ENCODE peak calls at places on chromosomes 7 and 10, in five cellular contexts. One of them, this sample, is unnamed. For H3K4me1, the result is how much of the 10 kb centered on the place peaks cover.

GRCh38 chr10:94315975-94316464 is 46.7 kb downstream of the NOC3L start:
- DNase-seq in K562: no peak
- DNase-seq in CD8-positive, alpha-beta T cell: no peak
- DNase-seq in gastrocnemius medialis: no peak
- DNase-seq in fibroblast of lung: peak
- DNase-seq in this sample: no peak

GRCh38 chr10:47025540-47026300 is 114.5 kb downstream of the PTPN20 start:
- DNase-seq in K562: no peak
- DNase-seq in CD8-positive, alpha-beta T cell: no peak
- DNase-seq in gastrocnemius medialis: peak
- DNase-seq in fibroblast of lung: peak
- DNase-seq in this sample: peak

GRCh38 chr7:139505563-139505962 is 17.9 kb upstream of the CLEC2L start:
- DNase-seq in K562: peak
- DNase-seq in CD8-positive, alpha-beta T cell: no peak
- DNase-seq in gastrocnemius medialis: no peak
- DNase-seq in fibroblast of lung: no peak
- DNase-seq in this sample: no peak

GRCh38 chr7:44976040-44976745 is 2.6 kb downstream of the MYO1G start:
- DNase-seq in K562: no peak
- DNase-seq in CD8-positive, alpha-beta T cell: no peak
- DNase-seq in gastrocnemius medialis: no peak
- DNase-seq in fibroblast of lung: no peak
- DNase-seq in this sample: no peak

GRCh38 chr7:266851-267840 is 22.8 kb upstream of the FOXL3 start:
- DNase-seq in K562: peak
- DNase-seq in CD8-positive, alpha-beta T cell: no peak
- DNase-seq in gastrocnemius medialis: no peak
- DNase-seq in fibroblast of lung: no peak
- DNase-seq in this sample: peak

GRCh38 chr10:21694646-21695045 is 160.6 kb downstream of the MLLT10 start:
- DNase-seq in K562: no peak
- DNase-seq in CD8-positive, alpha-beta T cell: no peak
- DNase-seq in gastrocnemius medialis: no peak
- DNase-seq in fibroblast of lung: peak
- DNase-seq in this sample: no peak

GRCh38 chr10:43125274-43125845 is 12.9 kb upstream of the CSGALNACT2 start:
- DNase-seq in K562: no peak
- DNase-seq in CD8-positive, alpha-beta T cell: no peak
- DNase-seq in gastrocnemius medialis: no peak
- DNase-seq in fibroblast of lung: no peak
- DNase-seq in this sample: no peak

GRCh38 chr10:16853201-16853600 is 36.0 kb upstream of the RSU1 start:
- DNase-seq in K562: no peak
- DNase-seq in CD8-positive, alpha-beta T cell: no peak
- DNase-seq in gastrocnemius medialis: no peak
- DNase-seq in fibroblast of lung: peak
- DNase-seq in this sample: no peak

GRCh38 chr7:96832107-96832506 is 122.5 kb upstream of the SEM1 start:
- DNase-seq in K562: no peak
- DNase-seq in CD8-positive, alpha-beta T cell: no peak
- DNase-seq in gastrocnemius medialis: no peak
- DNase-seq in fibroblast of lung: no peak
- DNase-seq in this sample: no peak

GRCh38 chr10:97574374-97575100 is 2.0 kb downstream of the ANKRD2 start:
- DNase-seq in K562: no peak
- DNase-seq in CD8-positive, alpha-beta T cell: no peak
- DNase-seq in gastrocnemius medialis: peak
- DNase-seq in fibroblast of lung: peak
- DNase-seq in this sample: peak

GRCh38 chr10:49290131-49290530 is 8.8 kb upstream of the C10orf71 start:
- DNase-seq in K562: no peak
- DNase-seq in CD8-positive, alpha-beta T cell: no peak
- DNase-seq in gastrocnemius medialis: no peak
- DNase-seq in fibroblast of lung: no peak
- DNase-seq in this sample: no peak

GRCh38 chr10:114571316-114571999 is 86.6 kb downstream of the ABLIM1 start:
- DNase-seq in K562: no peak
- DNase-seq in CD8-positive, alpha-beta T cell: no peak
- DNase-seq in gastrocnemius medialis: no peak
- DNase-seq in fibroblast of lung: no peak
- DNase-seq in this sample: no peak

GRCh38 chr10:95788830-95789229 is 32.9 kb downstream of the ENTPD1 start:
- DNase-seq in K562: no peak
- DNase-seq in CD8-positive, alpha-beta T cell: no peak
- DNase-seq in gastrocnemius medialis: no peak
- DNase-seq in fibroblast of lung: peak
- DNase-seq in this sample: no peak

GRCh38 chr7:24865994-24866615 is 108.8 kb upstream of the GSDME start:
- DNase-seq in K562: no peak
- DNase-seq in CD8-positive, alpha-beta T cell: no peak
- DNase-seq in gastrocnemius medialis: no peak
- DNase-seq in fibroblast of lung: no peak
- DNase-seq in this sample: no peak

GRCh38 chr10:28378986-28379585 is 76.2 kb upstream of the MPP7 start:
- DNase-seq in K562: no peak
- DNase-seq in CD8-positive, alpha-beta T cell: no peak
- DNase-seq in gastrocnemius medialis: no peak
- DNase-seq in fibroblast of lung: no peak
- DNase-seq in this sample: no peak

GRCh38 chr10:63156236-63156635 is 23.1 kb downstream of the NRBF2 start:
- DNase-seq in K562: no peak
- DNase-seq in CD8-positive, alpha-beta T cell: no peak
- DNase-seq in gastrocnemius medialis: no peak
- DNase-seq in fibroblast of lung: no peak
- DNase-seq in this sample: no peak

GRCh38 chr7:54904130-54904529 is 114.7 kb upstream of the EGFR start:
- DNase-seq in K562: no peak
- DNase-seq in CD8-positive, alpha-beta T cell: no peak
- DNase-seq in gastrocnemius medialis: peak
- DNase-seq in fibroblast of lung: peak
- DNase-seq in this sample: no peak

GRCh38 chr10:76550806-76551205 is 1086.8 kb downstream of the KCNMA1 start:
- DNase-seq in K562: no peak
- DNase-seq in CD8-positive, alpha-beta T cell: no peak
- DNase-seq in gastrocnemius medialis: no peak
- DNase-seq in fibroblast of lung: peak
- DNase-seq in this sample: no peak

GRCh38 chr7:89775459-89775858 is 378.8 kb upstream of the STEAP1 start:
- DNase-seq in K562: no peak
- DNase-seq in CD8-positive, alpha-beta T cell: no peak
- DNase-seq in gastrocnemius medialis: no peak
- DNase-seq in fibroblast of lung: no peak
- DNase-seq in this sample: no peak

GRCh38 chr7:116173051-116174028 is 37.0 kb upstream of the TES start:
- DNase-seq in K562: peak
- DNase-seq in CD8-positive, alpha-beta T cell: no peak
- DNase-seq in gastrocnemius medialis: no peak
- DNase-seq in fibroblast of lung: peak
- DNase-seq in this sample: no peak

GRCh38 chr10:43653746-43654145 is 5.1 kb upstream of the ZNF32 start:
- DNase-seq in K562: no peak
- DNase-seq in CD8-positive, alpha-beta T cell: no peak
- DNase-seq in gastrocnemius medialis: no peak
- DNase-seq in fibroblast of lung: no peak
- DNase-seq in this sample: no peak

GRCh38 chr10:12221323-12222298 is 25.6 kb downstream of the CDC123 start:
- DNase-seq in K562: peak
- DNase-seq in CD8-positive, alpha-beta T cell: no peak
- DNase-seq in gastrocnemius medialis: no peak
- DNase-seq in fibroblast of lung: no peak
- DNase-seq in this sample: no peak

GRCh38 chr10:10366836-10367235 is 650.8 kb upstream of the CELF2 start:
- DNase-seq in K562: no peak
- DNase-seq in CD8-positive, alpha-beta T cell: no peak
- DNase-seq in gastrocnemius medialis: no peak
- DNase-seq in fibroblast of lung: no peak
- DNase-seq in this sample: no peak

GRCh38 chr10:103789771-103790201 is 65.6 kb downstream of the SH3PXD2A start:
- DNase-seq in K562: no peak
- DNase-seq in CD8-positive, alpha-beta T cell: no peak
- DNase-seq in gastrocnemius medialis: no peak
- DNase-seq in fibroblast of lung: no peak
- DNase-seq in this sample: no peak

GRCh38 chr10:71650397-71650796 is 69.2 kb downstream of the C10orf105 start:
- DNase-seq in K562: no peak
- DNase-seq in CD8-positive, alpha-beta T cell: no peak
- DNase-seq in gastrocnemius medialis: no peak
- DNase-seq in fibroblast of lung: no peak
- DNase-seq in this sample: no peak

GRCh38 chr10:76303682-76304316 is 872.4 kb downstream of the LRMDA start:
- DNase-seq in K562: no peak
- DNase-seq in CD8-positive, alpha-beta T cell: no peak
- DNase-seq in gastrocnemius medialis: peak
- DNase-seq in fibroblast of lung: peak
- DNase-seq in this sample: peak

DNA sequence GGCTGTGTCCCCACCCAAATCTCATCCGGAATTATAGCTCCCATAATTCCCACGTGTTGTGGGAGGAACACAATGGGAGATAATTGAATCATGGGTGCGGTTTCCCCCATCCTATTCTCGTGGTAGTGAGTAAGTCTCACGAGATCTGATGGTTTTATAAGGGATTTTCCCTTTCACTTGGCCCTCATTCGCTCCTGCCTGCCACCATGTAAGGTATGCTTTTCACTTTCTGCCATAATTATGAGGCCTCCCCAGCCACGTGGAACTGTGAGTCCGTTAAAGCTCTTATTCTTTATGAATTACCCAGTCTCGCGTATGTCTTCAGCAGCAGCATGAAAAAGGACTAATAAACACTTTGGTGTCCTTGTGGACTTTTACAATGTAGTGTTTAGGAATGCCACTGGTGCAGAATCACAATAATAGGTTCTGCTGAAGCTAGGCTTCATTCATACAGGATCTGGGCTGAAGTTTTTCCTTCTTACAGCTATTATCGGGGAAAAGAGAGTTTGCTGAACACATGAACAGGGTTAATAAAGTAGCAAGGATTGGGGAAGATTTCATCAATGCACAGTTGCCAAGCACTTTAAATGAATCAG is 74.3 kb downstream of the CPED1 start:
- DNase-seq in K562: no peak
- DNase-seq in CD8-positive, alpha-beta T cell: no peak
- DNase-seq in gastrocnemius medialis: no peak
- DNase-seq in fibroblast of lung: no peak
- DNase-seq in this sample: no peak
- H3K4me1 ChIP-seq in K562: under half
- H3K4me1 ChIP-seq in CD8-positive, alpha-beta T cell: under half
- H3K4me1 ChIP-seq in gastrocnemius medialis: under half
- H3K4me1 ChIP-seq in fibroblast of lung: under half
- H3K4me1 ChIP-seq in this sample: under half

DNA sequence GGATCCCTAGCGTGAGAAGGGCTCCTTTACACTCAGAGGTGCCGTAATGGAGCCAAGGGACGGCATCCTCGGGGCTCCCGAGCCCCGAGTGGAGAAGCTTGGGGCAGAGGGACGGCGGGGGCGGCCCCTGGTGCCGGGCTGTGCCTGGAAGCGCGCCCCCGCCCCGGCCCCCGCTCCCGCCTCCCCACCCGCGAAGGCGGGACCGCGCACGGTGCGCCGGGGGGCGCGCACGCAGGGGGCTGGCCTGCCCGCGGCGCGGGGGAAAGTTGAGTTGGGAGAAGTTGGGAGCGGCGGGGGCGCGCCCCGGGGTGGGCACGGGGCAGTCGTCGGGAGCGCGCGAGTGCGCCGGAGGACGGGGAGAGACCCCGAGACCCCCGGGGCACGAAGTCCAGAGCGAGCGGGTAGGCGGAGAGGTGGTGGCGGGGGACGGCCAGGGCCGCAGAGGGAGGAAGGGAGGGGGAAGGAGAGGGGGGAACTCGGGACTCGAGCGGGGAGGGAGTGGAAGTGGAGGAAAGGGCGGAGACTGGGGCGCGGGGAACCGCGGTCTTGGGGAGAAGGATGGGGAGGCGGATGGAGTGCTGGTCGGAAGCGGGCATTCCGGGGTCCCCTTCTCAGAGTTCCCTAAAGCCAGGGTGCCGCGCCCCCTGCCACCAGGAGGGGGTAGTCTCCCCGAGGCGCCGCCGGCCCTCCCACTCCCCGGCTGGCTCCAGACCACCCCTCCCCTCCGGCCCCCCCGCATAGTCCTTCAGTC is at the start of gene SLC4A2:
- DNase-seq in K562: peak
- DNase-seq in CD8-positive, alpha-beta T cell: peak
- DNase-seq in gastrocnemius medialis: peak
- DNase-seq in fibroblast of lung: peak
- DNase-seq in this sample: peak
- H3K4me1 ChIP-seq in K562: half or more
- H3K4me1 ChIP-seq in CD8-positive, alpha-beta T cell: under half
- H3K4me1 ChIP-seq in gastrocnemius medialis: under half
- H3K4me1 ChIP-seq in fibroblast of lung: under half
- H3K4me1 ChIP-seq in this sample: under half

GRCh38 chr10:60872451-60872850 is 71.5 kb downstream of the RHOBTB1 start:
- DNase-seq in K562: no peak
- DNase-seq in CD8-positive, alpha-beta T cell: no peak
- DNase-seq in gastrocnemius medialis: peak
- DNase-seq in fibroblast of lung: no peak
- DNase-seq in this sample: peak

GRCh38 chr10:60878224-60878623 is 65.8 kb downstream of the RHOBTB1 start:
- DNase-seq in K562: no peak
- DNase-seq in CD8-positive, alpha-beta T cell: no peak
- DNase-seq in gastrocnemius medialis: peak
- DNase-seq in fibroblast of lung: no peak
- DNase-seq in this sample: peak

GRCh38 chr10:60883187-60883586 is 60.8 kb downstream of the RHOBTB1 start:
- DNase-seq in K562: peak
- DNase-seq in CD8-positive, alpha-beta T cell: no peak
- DNase-seq in gastrocnemius medialis: no peak
- DNase-seq in fibroblast of lung: peak
- DNase-seq in this sample: no peak

GRCh38 chr10:60877066-60877776 is 66.8 kb downstream of the RHOBTB1 start:
- DNase-seq in K562: no peak
- DNase-seq in CD8-positive, alpha-beta T cell: no peak
- DNase-seq in gastrocnemius medialis: no peak
- DNase-seq in fibroblast of lung: no peak
- DNase-seq in this sample: no peak

GRCh38 chr10:60877777-60878120 is 66.2 kb downstream of the RHOBTB1 start:
- DNase-seq in K562: no peak
- DNase-seq in CD8-positive, alpha-beta T cell: no peak
- DNase-seq in gastrocnemius medialis: no peak
- DNase-seq in fibroblast of lung: no peak
- DNase-seq in this sample: no peak
- H3K4me1 ChIP-seq in K562: under half
- H3K4me1 ChIP-seq in CD8-positive, alpha-beta T cell: under half
- H3K4me1 ChIP-seq in gastrocnemius medialis: under half
- H3K4me1 ChIP-seq in fibroblast of lung: under half
- H3K4me1 ChIP-seq in this sample: half or more

GRCh38 chr7:77327067-77327931 is 88.8 kb downstream of the GSAP start:
- DNase-seq in K562: no peak
- DNase-seq in CD8-positive, alpha-beta T cell: no peak
- DNase-seq in gastrocnemius medialis: peak
- DNase-seq in fibroblast of lung: peak
- DNase-seq in this sample: peak

GRCh38 chr7:77328669-77329068 is 87.5 kb downstream of the GSAP start:
- DNase-seq in K562: no peak
- DNase-seq in CD8-positive, alpha-beta T cell: no peak
- DNase-seq in gastrocnemius medialis: no peak
- DNase-seq in fibroblast of lung: peak
- DNase-seq in this sample: no peak

GRCh38 chr7:77329466-77330168 is 86.5 kb downstream of the GSAP start:
- DNase-seq in K562: no peak
- DNase-seq in CD8-positive, alpha-beta T cell: no peak
- DNase-seq in gastrocnemius medialis: no peak
- DNase-seq in fibroblast of lung: no peak
- DNase-seq in this sample: no peak

GRCh38 chr7:77326131-77326530 is 90.0 kb downstream of the GSAP start:
- DNase-seq in K562: no peak
- DNase-seq in CD8-positive, alpha-beta T cell: no peak
- DNase-seq in gastrocnemius medialis: no peak
- DNase-seq in fibroblast of lung: no peak
- DNase-seq in this sample: no peak

GRCh38 chr7:77327932-77328628 is 88.1 kb downstream of the GSAP start:
- DNase-seq in K562: no peak
- DNase-seq in CD8-positive, alpha-beta T cell: no peak
- DNase-seq in gastrocnemius medialis: no peak
- DNase-seq in fibroblast of lung: no peak
- DNase-seq in this sample: no peak
- H3K4me1 ChIP-seq in K562: under half
- H3K4me1 ChIP-seq in CD8-positive, alpha-beta T cell: under half
- H3K4me1 ChIP-seq in gastrocnemius medialis: under half
- H3K4me1 ChIP-seq in fibroblast of lung: under half
- H3K4me1 ChIP-seq in this sample: under half

This sample was measured in psoas muscle.